ENCODE peak calls at places on chromosomes 4 and X, in eight cellular contexts. C is Caco-2, P is heart right ventricle, E is OCI-LY7, G is breast epithelium, J is astrocyte of the spinal cord, B is gastrocnemius medialis, O is HAP-1. M is an unnamed sample.

GRCh38 chr4:7585768-7586167 is 151.0 kb upstream of the PSAPL1 start:
- DNase-seq in C (no peak), P (no peak), E (no peak), G (no peak), J (no peak), B (no peak), O (no peak), M (no peak)

GRCh38 chr4:102537280-102537679 is 36.1 kb downstream of the NFKB1 start:
- DNase-seq in C (no peak), P (no peak), E (no peak), G (no peak), J (peak; percentile 13), B (no peak), O (no peak), M (no peak)

GRCh38 chr4:85776579-85776978 is 301.6 kb downstream of the ARHGAP24 start:
- DNase-seq in C (no peak), P (no peak), E (no peak), G (no peak), J (peak; percentile 56), B (no peak), O (no peak), M (no peak)

GRCh38 chr4:15690020-15690809 is 8.6 kb downstream of the FAM200B start:
- DNase-seq in C (peak; percentile 63), P (no peak), E (no peak), G (no peak), J (peak; percentile 95), B (no peak), O (no peak), M (peak; percentile 81)

GRCh38 chrX:2176274-2176673 is 324.5 kb downstream of the DHRSX start:
- DNase-seq in C (no peak), P (no peak), E (no peak), G (no peak), J (no peak), B (no peak), O (no peak), M (no peak)

GRCh38 chr4:121182296-121182695 is 18.2 kb upstream of the TNIP3 start:
- DNase-seq in C (no peak), P (no peak), E (peak; percentile 65), G (no peak), J (peak; percentile 46), B (no peak), O (no peak), M (no peak)

GRCh38 chr4:147821555-147821954 is 89.7 kb downstream of the ARHGAP10 start:
- DNase-seq in C (no peak), P (no peak), E (no peak), G (no peak), J (no peak), B (no peak), O (no peak), M (no peak)

GRCh38 chr4:22315643-22316042 is 200.2 kb downstream of the ADGRA3 start:
- DNase-seq in C (no peak), P (no peak), E (no peak), G (no peak), J (no peak), B (no peak), O (no peak), M (no peak)

GRCh38 chrX:11481035-11481434 is 184.7 kb downstream of the ARHGAP6 start:
- DNase-seq in C (no peak), P (no peak), E (no peak), G (no peak), J (peak; percentile 20), B (no peak), O (no peak), M (peak; percentile 57)

GRCh38 chr4:92791876-92792490 is 488.2 kb downstream of the GRID2 start:
- DNase-seq in C (no peak), P (no peak), E (no peak), G (no peak), J (no peak), B (no peak), O (no peak), M (no peak)

GRCh38 chr4:86894465-86894864 is 2.2 kb upstream of the C4orf36 start:
- DNase-seq in C (no peak), P (no peak), E (no peak), G (no peak), J (no peak), B (no peak), O (no peak), M (no peak)

GRCh38 chrX:44203791-44204190 is 139.7 kb downstream of the EFHC2 start:
- DNase-seq in C (peak; percentile 2), P (no peak), E (no peak), G (no peak), J (no peak), B (no peak), O (no peak), M (no peak)

GRCh38 chr4:519885-520595 is 21.0 kb downstream of the PIGG start:
- DNase-seq in C (no peak), P (no peak), E (no peak), G (no peak), J (no peak), B (no peak), O (no peak), M (no peak)

GRCh38 chrX:47360423-47361179 is 9.8 kb upstream of the ZNF157 start:
- DNase-seq in C (no peak), P (no peak), E (no peak), G (no peak), J (no peak), B (no peak), O (no peak), M (no peak)

GRCh38 chr4:125489952-125490690 is 175.4 kb downstream of the FAT4 start:
- DNase-seq in C (no peak), P (no peak), E (no peak), G (no peak), J (no peak), B (no peak), O (no peak), M (no peak)

GRCh38 chr4:7687006-7687405 is 252.3 kb upstream of the PSAPL1 start:
- DNase-seq in C (no peak), P (no peak), E (no peak), G (no peak), J (no peak), B (no peak), O (no peak), M (no peak)

GRCh38 chr4:101037249-101037648 is 310.1 kb downstream of the PPP3CA start:
- DNase-seq in C (no peak), P (no peak), E (no peak), G (no peak), J (no peak), B (no peak), O (no peak), M (no peak)

GRCh38 chrX:45807572-45808425 is 607.1 kb upstream of the DIPK2B start:
- DNase-seq in C (no peak), P (no peak), E (no peak), G (no peak), J (peak; percentile 67), B (no peak), O (no peak), M (no peak)

GRCh38 chr4:186724861-186725419 is 1.3 kb upstream of the FAT1 start:
- DNase-seq in C (no peak), P (no peak), E (no peak), G (no peak), J (peak; percentile 65), B (no peak), O (peak; percentile 47), M (no peak)

GRCh38 chr4:2944091-2944482 is 19.1 kb downstream of the NOP14 start:
- DNase-seq in C (no peak), P (no peak), E (no peak), G (no peak), J (no peak), B (no peak), O (peak; percentile 6), M (no peak)

GRCh38 chrX:5236096-5236495 is 992.6 kb downstream of the NLGN4X start:
- DNase-seq in C (peak; percentile 1), P (no peak), E (peak; percentile 11), G (no peak), J (no peak), B (no peak), O (no peak), M (no peak)

GRCh38 chrX:119682019-119682989 is 10.7 kb downstream of the SEPTIN6 start:
- DNase-seq in C (no peak), P (no peak), E (peak; percentile 63), G (no peak), J (no peak), B (no peak), O (no peak), M (no peak)
- H3K4me3 ChIP-seq in C (no peak overlapping the region), P (no peak overlapping the region), E (peak overlapping the region; percentile 64), G (no peak overlapping the region), J (no peak overlapping the region), B (no peak overlapping the region), O (no peak overlapping the region), M (no peak overlapping the region)

GRCh38 chrX:39816871-39817731 is 280.7 kb downstream of the BCOR start:
- DNase-seq in C (no peak), P (no peak), E (no peak), G (no peak), J (peak; percentile 38), B (no peak), O (peak; percentile 82), M (no peak)
- H3K4me3 ChIP-seq in C (no peak overlapping the region), P (no peak overlapping the region), E (no peak overlapping the region), G (no peak overlapping the region), J (no peak overlapping the region), B (no peak overlapping the region), O (no peak overlapping the region), M (no peak overlapping the region)

GRCh38 chrX:116009348-116009747 is 161.2 kb upstream of the AGTR2 start:
- DNase-seq in C (no peak), P (no peak), E (no peak), G (no peak), J (no peak), B (no peak), O (no peak), M (no peak)

GRCh38 chrX:116010939-116011338 is 159.6 kb upstream of the AGTR2 start:
- DNase-seq in C (no peak), P (no peak), E (no peak), G (no peak), J (no peak), B (no peak), O (no peak), M (no peak)

DNA sequence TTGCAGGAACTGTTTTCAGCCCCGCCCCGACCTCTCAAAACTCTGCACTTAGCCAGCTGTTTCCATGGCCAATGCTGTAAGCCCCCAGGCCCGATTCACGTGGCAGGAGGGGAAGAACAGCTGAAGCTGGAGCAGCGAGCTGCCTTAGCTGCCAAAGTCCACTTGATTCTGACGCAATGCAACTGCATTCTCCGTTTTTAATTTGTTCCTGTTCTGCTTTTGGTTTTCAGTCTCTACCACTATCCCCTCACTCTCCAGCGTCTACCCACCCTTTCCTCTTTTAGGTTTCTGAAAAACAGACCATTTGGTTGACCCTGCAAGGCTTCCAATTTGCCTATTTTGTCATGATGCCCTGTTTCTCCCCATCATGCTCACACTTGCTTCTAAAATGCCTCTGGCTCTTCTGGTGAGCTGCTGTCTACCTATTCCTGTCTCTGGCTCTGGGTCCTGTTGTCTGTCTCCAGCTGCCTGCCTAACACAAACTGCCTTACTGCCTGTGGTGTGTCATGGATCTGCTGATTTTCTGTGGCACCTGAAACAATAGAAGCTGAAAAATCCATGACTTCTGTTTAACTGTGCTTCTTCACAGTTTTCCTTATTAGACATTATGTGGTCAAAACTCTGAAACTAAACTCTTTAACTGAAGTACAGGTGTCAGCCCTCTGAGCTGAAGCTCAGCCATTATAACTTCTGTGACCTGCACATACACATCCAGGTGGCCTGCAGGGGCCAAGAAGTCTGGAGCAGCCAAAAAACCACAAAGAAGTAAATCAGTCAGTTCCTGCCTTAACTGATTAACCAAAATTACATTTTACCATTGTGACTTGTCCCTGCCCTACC is 160.5 kb upstream of the AGTR2 start:
- DNase-seq in C (peak; percentile 5), P (peak; percentile 5), E (no peak), G (peak; percentile 27), J (no peak), B (no peak), O (peak; percentile 71), M (no peak)
- H3K4me3 ChIP-seq in C (no peak overlapping the region), P (no peak overlapping the region), E (no peak overlapping the region), G (no peak overlapping the region), J (no peak overlapping the region), B (no peak overlapping the region), O (no peak overlapping the region), M (no peak overlapping the region)

GRCh38 chrX:9467181-9467580 is 2.3 kb downstream of the TBL1X start:
- DNase-seq in C (no peak), P (no peak), E (no peak), G (no peak), J (no peak), B (no peak), O (peak; percentile 25), M (no peak)
- H3K4me3 ChIP-seq in C (peak overlapping the region; percentile 76), P (no peak overlapping the region), E (no peak overlapping the region), G (no peak overlapping the region), J (peak overlapping the region; percentile 1), B (no peak overlapping the region), O (peak overlapping the region; percentile 82), M (peak overlapping the region; percentile 69)

M was measured in skeletal muscle cell.